ENCODE peak calls at places on chromosomes 12 and 14, in eight cellular contexts. Q is A549; U is effector CD4-positive, alpha-beta T cell; N is vagina; R is RPMI7951; Y is AG08396; J is stimulated activated CD8-positive, alpha-beta memory T cell treated with anti-CD3 and anti-CD28 coated beads, Interleukin-2, amount 100 ng/mL, for 48 hours; S is NCI-H1105 treated with DMSO at 0.1 percent for 48 hours. E is an unnamed sample.

GRCh38 chr12:124423683-124424515 is 129.0 kb downstream of the RFLNA start:
- DNase-seq in Q (no peak), U (no peak), N (no peak), R (no peak), Y (no peak), J (no peak), S (no peak), E (no peak)

GRCh38 chr14:24207625-24208024 is 2.1 kb downstream of the TSSK4 start:
- DNase-seq in Q (no peak), U (no peak), N (no peak), R (no peak), Y (no peak), J (no peak), S (no peak), E (no peak)

GRCh38 chr14:98808494-98809407 is 463.2 kb downstream of the BCL11B start:
- DNase-seq in Q (no peak), U (no peak), N (no peak), R (peak), Y (no peak), J (no peak), S (peak), E (no peak)

GRCh38 chr12:70077441-70077840 is 165.8 kb upstream of the CNOT2 start:
- DNase-seq in Q (no peak), U (no peak), N (no peak), R (no peak), Y (no peak), J (no peak), S (no peak), E (no peak)

GRCh38 chr12:4960030-4960429 is 50.3 kb downstream of the KCNA1 start:
- DNase-seq in Q (no peak), U (no peak), N (no peak), R (peak), Y (no peak), J (no peak), S (no peak), E (no peak)

GRCh38 chr12:41511247-41511646 is 323.1 kb downstream of the PDZRN4 start:
- DNase-seq in Q (no peak), U (no peak), N (no peak), R (no peak), Y (no peak), J (no peak), S (no peak), E (no peak)

GRCh38 chr14:76236172-76237130 is 84.7 kb downstream of the GPATCH2L start:
- DNase-seq in Q (no peak), U (no peak), N (no peak), R (no peak), Y (no peak), J (no peak), S (no peak), E (no peak)

GRCh38 chr12:71164877-71165197 is 7.0 kb upstream of the TSPAN8 start:
- DNase-seq in Q (no peak), U (no peak), N (no peak), R (no peak), Y (no peak), J (no peak), S (no peak), E (no peak)

GRCh38 chr12:96120359-96121100 is 73.6 kb upstream of the ELK3 start:
- DNase-seq in Q (no peak), U (no peak), N (no peak), R (peak), Y (no peak), J (no peak), S (no peak), E (no peak)

GRCh38 chr14:65187421-65188049 is 85.2 kb upstream of the MAX start:
- DNase-seq in Q (no peak), U (no peak), N (no peak), R (no peak), Y (no peak), J (no peak), S (no peak), E (no peak)

GRCh38 chr12:28191018-28191595 is 851 bp downstream of the CCDC91 start:
- DNase-seq in Q (peak), U (peak), N (no peak), R (peak), Y (peak), J (no peak), S (no peak), E (no peak)

GRCh38 chr12:22474970-22475720 is 69.2 kb downstream of the C2CD5 start:
- DNase-seq in Q (no peak), U (no peak), N (no peak), R (no peak), Y (no peak), J (no peak), S (peak), E (no peak)

GRCh38 chr12:104653730-104654328 is 197.1 kb downstream of the CHST11 start:
- DNase-seq in Q (no peak), U (no peak), N (no peak), R (no peak), Y (no peak), J (no peak), S (peak), E (no peak)

GRCh38 chr12:43332977-43333649 is 218.9 kb downstream of the ADAMTS20 start:
- DNase-seq in Q (no peak), U (no peak), N (no peak), R (peak), Y (no peak), J (no peak), S (no peak), E (no peak)

GRCh38 chr12:12498210-12498609 is 64.5 kb downstream of the DUSP16 start:
- DNase-seq in Q (no peak), U (no peak), N (no peak), R (no peak), Y (no peak), J (no peak), S (no peak), E (no peak)

GRCh38 chr14:23910081-23910875 is 43.3 kb upstream of the DHRS4 start:
- DNase-seq in Q (peak), U (no peak), N (no peak), R (peak), Y (peak), J (no peak), S (peak), E (no peak)

GRCh38 chr12:88056571-88056970 is 27.4 kb upstream of the C12orf50 start:
- DNase-seq in Q (no peak), U (no peak), N (no peak), R (no peak), Y (no peak), J (no peak), S (no peak), E (no peak)

GRCh38 chr12:59698599-59698998 is 102.8 kb downstream of the SLC16A7 start:
- DNase-seq in Q (no peak), U (no peak), N (no peak), R (peak), Y (peak), J (no peak), S (no peak), E (no peak)

GRCh38 chr12:82627799-82628198 is 58.9 kb upstream of the TMTC2 start:
- DNase-seq in Q (peak), U (no peak), N (no peak), R (no peak), Y (peak), J (no peak), S (no peak), E (no peak)

GRCh38 chr14:73057939-73058223 is 453 bp upstream of the RBM25 start:
- DNase-seq in Q (no peak), U (no peak), N (no peak), R (no peak), Y (no peak), J (no peak), S (no peak), E (no peak)

GRCh38 chr12:41917827-41918445 is 226.7 kb downstream of the GXYLT1 start:
- DNase-seq in Q (no peak), U (no peak), N (no peak), R (no peak), Y (no peak), J (no peak), S (no peak), E (no peak)

GRCh38 chr12:50041461-50041860 is 15.9 kb upstream of the ASIC1 start:
- DNase-seq in Q (no peak), U (no peak), N (no peak), R (no peak), Y (no peak), J (no peak), S (no peak), E (no peak)

GRCh38 chr14:93566065-93566693 is 135.4 kb downstream of the UNC79 start:
- DNase-seq in Q (no peak), U (no peak), N (no peak), R (no peak), Y (no peak), J (no peak), S (no peak), E (no peak)

GRCh38 chr12:105555556-105555973 is 225.1 kb downstream of the C12orf75 start:
- DNase-seq in Q (no peak), U (no peak), N (no peak), R (peak), Y (no peak), J (no peak), S (no peak), E (no peak)